ENCODE peak calls at places on chromosome X, in seven cellular contexts. One of them, this sample, is unnamed.
A peak's percentile ranks its signal among the peaks of the same experiment; 100 is the strongest.

GRCh38 chrX:47898024-47898423 is 61.3 kb downstream of the ZNF81 start:
- DNase-seq in brain microvascular endothelial cell: no peak
- DNase-seq in endothelial cell of umbilical vein: no peak
- DNase-seq in GM23338: peak; percentile 18
- DNase-seq in BJ: no peak
- DNase-seq in heart right ventricle: no peak
- DNase-seq in body of pancreas: no peak
- DNase-seq in this sample: no peak

GRCh38 chrX:11704725-11705495 is 39.2 kb upstream of the ARHGAP6 start:
- DNase-seq in brain microvascular endothelial cell: peak; percentile 57
- DNase-seq in endothelial cell of umbilical vein: no peak
- DNase-seq in GM23338: peak; percentile 1
- DNase-seq in BJ: no peak
- DNase-seq in heart right ventricle: no peak
- DNase-seq in body of pancreas: no peak
- DNase-seq in this sample: no peak

GRCh38 chrX:40864972-40865371 is 129.6 kb upstream of the MED14 start:
- DNase-seq in brain microvascular endothelial cell: peak; percentile 62
- DNase-seq in endothelial cell of umbilical vein: no peak
- DNase-seq in GM23338: no peak
- DNase-seq in BJ: peak; percentile 38
- DNase-seq in heart right ventricle: no peak
- DNase-seq in body of pancreas: no peak
- DNase-seq in this sample: no peak

GRCh38 chrX:150036181-150036580 is 97.9 kb upstream of the EOLA2 start:
- DNase-seq in brain microvascular endothelial cell: peak; percentile 65
- DNase-seq in endothelial cell of umbilical vein: peak; percentile 80
- DNase-seq in GM23338: no peak
- DNase-seq in BJ: no peak
- DNase-seq in heart right ventricle: no peak
- DNase-seq in body of pancreas: peak; percentile 14
- DNase-seq in this sample: peak; percentile 55

GRCh38 chrX:109848451-109849050 is 115.5 kb upstream of the ACSL4 start:
- DNase-seq in brain microvascular endothelial cell: no peak
- DNase-seq in endothelial cell of umbilical vein: peak; percentile 3
- DNase-seq in GM23338: peak; percentile 10
- DNase-seq in BJ: no peak
- DNase-seq in heart right ventricle: no peak
- DNase-seq in body of pancreas: no peak
- DNase-seq in this sample: no peak

GRCh38 chrX:53714580-53715335 is 28.2 kb upstream of the HUWE1 start:
- DNase-seq in brain microvascular endothelial cell: peak; percentile 16
- DNase-seq in endothelial cell of umbilical vein: peak; percentile 8
- DNase-seq in GM23338: peak; percentile 15
- DNase-seq in BJ: no peak
- DNase-seq in heart right ventricle: no peak
- DNase-seq in body of pancreas: peak; percentile 10
- DNase-seq in this sample: no peak

GRCh38 chrX:140712413-140713173 is 3.0 kb downstream of the LINC00632 start:
- DNase-seq in brain microvascular endothelial cell: peak; percentile 74
- DNase-seq in endothelial cell of umbilical vein: no peak
- DNase-seq in GM23338: peak; percentile 79
- DNase-seq in BJ: no peak
- DNase-seq in heart right ventricle: peak; percentile 58
- DNase-seq in body of pancreas: peak; percentile 38
- DNase-seq in this sample: peak; percentile 17

GRCh38 chrX:122245175-122245574 is 938.9 kb upstream of the GRIA3 start:
- DNase-seq in brain microvascular endothelial cell: no peak
- DNase-seq in endothelial cell of umbilical vein: no peak
- DNase-seq in GM23338: peak; percentile 36
- DNase-seq in BJ: no peak
- DNase-seq in heart right ventricle: no peak
- DNase-seq in body of pancreas: no peak
- DNase-seq in this sample: no peak

GRCh38 chrX:147602297-147602696 is 309.4 kb upstream of the FMR1 start:
- DNase-seq in brain microvascular endothelial cell: no peak
- DNase-seq in endothelial cell of umbilical vein: no peak
- DNase-seq in GM23338: peak; percentile 4
- DNase-seq in BJ: no peak
- DNase-seq in heart right ventricle: no peak
- DNase-seq in body of pancreas: no peak
- DNase-seq in this sample: no peak

GRCh38 chrX:87409113-87409841 is 108.3 kb upstream of the KLHL4 start:
- DNase-seq in brain microvascular endothelial cell: peak; percentile 78
- DNase-seq in endothelial cell of umbilical vein: peak; percentile 96
- DNase-seq in GM23338: no peak
- DNase-seq in BJ: no peak
- DNase-seq in heart right ventricle: peak; percentile 36
- DNase-seq in body of pancreas: peak; percentile 74
- DNase-seq in this sample: peak; percentile 18

GRCh38 chrX:69906447-69906846 is 143.3 kb downstream of the AWAT2 start:
- DNase-seq in brain microvascular endothelial cell: no peak
- DNase-seq in endothelial cell of umbilical vein: no peak
- DNase-seq in GM23338: no peak
- DNase-seq in BJ: no peak
- DNase-seq in heart right ventricle: no peak
- DNase-seq in body of pancreas: no peak
- DNase-seq in this sample: no peak

GRCh38 chrX:53280703-53281320 is 572 bp downstream of the IQSEC2 start:
- DNase-seq in brain microvascular endothelial cell: peak; percentile 47
- DNase-seq in endothelial cell of umbilical vein: peak; percentile 32
- DNase-seq in GM23338: no peak
- DNase-seq in BJ: no peak
- DNase-seq in heart right ventricle: peak; percentile 17
- DNase-seq in body of pancreas: no peak
- DNase-seq in this sample: peak; percentile 45

GRCh38 chrX:10011261-10011931 is 44.2 kb downstream of the CLDN34 start:
- DNase-seq in brain microvascular endothelial cell: peak; percentile 39
- DNase-seq in endothelial cell of umbilical vein: peak; percentile 27
- DNase-seq in GM23338: peak; percentile 50
- DNase-seq in BJ: no peak
- DNase-seq in heart right ventricle: no peak
- DNase-seq in body of pancreas: no peak
- DNase-seq in this sample: no peak

GRCh38 chrX:115178473-115178872 is 10.7 kb upstream of the RBMXL3 start:
- DNase-seq in brain microvascular endothelial cell: no peak
- DNase-seq in endothelial cell of umbilical vein: no peak
- DNase-seq in GM23338: peak; percentile 39
- DNase-seq in BJ: no peak
- DNase-seq in heart right ventricle: no peak
- DNase-seq in body of pancreas: no peak
- DNase-seq in this sample: no peak

GRCh38 chrX:19334945-19335626 is 8.6 kb upstream of the PDHA1 start:
- DNase-seq in brain microvascular endothelial cell: peak; percentile 9
- DNase-seq in endothelial cell of umbilical vein: peak; percentile 4
- DNase-seq in GM23338: peak; percentile 83
- DNase-seq in BJ: no peak
- DNase-seq in heart right ventricle: no peak
- DNase-seq in body of pancreas: peak; percentile 11
- DNase-seq in this sample: no peak

GRCh38 chrX:126658447-126658846 is 105.8 kb upstream of the DCAF12L1 start:
- DNase-seq in brain microvascular endothelial cell: peak; percentile 5
- DNase-seq in endothelial cell of umbilical vein: no peak
- DNase-seq in GM23338: no peak
- DNase-seq in BJ: no peak
- DNase-seq in heart right ventricle: no peak
- DNase-seq in body of pancreas: no peak
- DNase-seq in this sample: no peak

GRCh38 chrX:15973299-15973698 is 118.7 kb upstream of the AP1S2 start:
- DNase-seq in brain microvascular endothelial cell: peak; percentile 27
- DNase-seq in endothelial cell of umbilical vein: peak; percentile 36
- DNase-seq in GM23338: peak; percentile 48
- DNase-seq in BJ: no peak
- DNase-seq in heart right ventricle: peak; percentile 29
- DNase-seq in body of pancreas: peak; percentile 10
- DNase-seq in this sample: peak; percentile 20

GRCh38 chrX:131677655-131678628 is 134.1 kb downstream of the OR13H1 start:
- DNase-seq in brain microvascular endothelial cell: peak; percentile 16
- DNase-seq in endothelial cell of umbilical vein: peak; percentile 1
- DNase-seq in GM23338: peak; percentile 75
- DNase-seq in BJ: no peak
- DNase-seq in heart right ventricle: no peak
- DNase-seq in body of pancreas: peak; percentile 34
- DNase-seq in this sample: peak; percentile 28

GRCh38 chrX:3518870-3519269 is 172.4 kb upstream of the MXRA5 start:
- DNase-seq in brain microvascular endothelial cell: peak; percentile 92
- DNase-seq in endothelial cell of umbilical vein: no peak
- DNase-seq in GM23338: no peak
- DNase-seq in BJ: peak; percentile 80
- DNase-seq in heart right ventricle: peak; percentile 35
- DNase-seq in body of pancreas: no peak
- DNase-seq in this sample: peak; percentile 20

GRCh38 chrX:2486476-2487133 is 14.2 kb downstream of the DHRSX start:
- DNase-seq in brain microvascular endothelial cell: no peak
- DNase-seq in endothelial cell of umbilical vein: no peak
- DNase-seq in GM23338: no peak
- DNase-seq in BJ: no peak
- DNase-seq in heart right ventricle: no peak
- DNase-seq in body of pancreas: no peak
- DNase-seq in this sample: no peak

GRCh38 chrX:107766470-107767140 is 9.0 kb downstream of the TSC22D3 start:
- DNase-seq in brain microvascular endothelial cell: no peak
- DNase-seq in endothelial cell of umbilical vein: no peak
- DNase-seq in GM23338: no peak
- DNase-seq in BJ: no peak
- DNase-seq in heart right ventricle: no peak
- DNase-seq in body of pancreas: no peak
- DNase-seq in this sample: no peak

DNA sequence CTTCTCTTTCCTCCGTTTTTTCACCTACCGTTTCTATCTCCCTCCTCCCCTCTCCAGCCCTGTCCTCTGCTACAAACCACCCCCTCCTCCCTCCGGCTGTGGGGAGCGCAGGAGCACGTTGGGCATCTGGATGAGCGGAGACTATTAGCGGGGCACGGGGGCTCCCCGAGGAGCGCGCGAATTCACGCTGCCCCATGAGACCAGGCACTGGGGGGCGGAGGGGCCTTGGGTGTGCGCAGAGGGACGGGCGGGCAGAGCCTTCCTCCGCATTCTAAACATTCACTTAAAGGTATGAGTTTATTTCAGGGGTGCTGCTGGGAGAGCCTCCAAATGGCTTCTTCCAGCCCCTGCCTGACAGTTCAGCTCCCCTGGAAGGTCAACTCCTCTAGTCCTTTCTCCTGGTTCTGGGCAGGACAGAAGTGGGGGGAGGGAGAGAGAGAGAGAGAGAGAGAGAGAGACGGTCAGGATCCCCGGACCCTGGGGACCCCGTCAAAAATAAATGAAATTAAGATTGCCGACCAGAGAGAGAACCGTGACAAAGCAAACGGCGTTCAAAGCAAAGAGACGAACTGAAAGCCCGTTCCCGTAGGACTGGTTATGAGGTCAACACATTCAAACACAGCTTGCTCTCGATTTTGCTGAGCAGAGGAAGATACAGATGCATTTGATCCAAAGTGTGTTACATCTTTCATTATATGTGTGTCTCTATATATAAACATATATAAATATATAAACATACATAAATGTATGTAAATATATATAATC is 5.0 kb downstream of the SHOX start:
- DNase-seq in brain microvascular endothelial cell: no peak
- DNase-seq in endothelial cell of umbilical vein: no peak
- DNase-seq in GM23338: peak; percentile 82
- DNase-seq in BJ: no peak
- DNase-seq in heart right ventricle: no peak
- DNase-seq in body of pancreas: no peak
- DNase-seq in this sample: no peak
- H3K4me3 ChIP-seq in brain microvascular endothelial cell: no peak overlapping the region
- H3K4me3 ChIP-seq in endothelial cell of umbilical vein: no peak overlapping the region
- H3K4me3 ChIP-seq in GM23338: peak overlapping the region; percentile 55
- H3K4me3 ChIP-seq in BJ: peak overlapping the region; percentile 94
- H3K4me3 ChIP-seq in heart right ventricle: no peak overlapping the region
- H3K4me3 ChIP-seq in body of pancreas: no peak overlapping the region
- H3K4me3 ChIP-seq in this sample: no peak overlapping the region

GRCh38 chrX:154470914-154471568 is 8.0 kb downstream of the LAGE3 start:
- DNase-seq in brain microvascular endothelial cell: no peak
- DNase-seq in endothelial cell of umbilical vein: no peak
- DNase-seq in GM23338: no peak
- DNase-seq in BJ: no peak
- DNase-seq in heart right ventricle: no peak
- DNase-seq in body of pancreas: no peak
- DNase-seq in this sample: no peak
- H3K36me3 ChIP-seq in brain microvascular endothelial cell: peaks cover 10% of the 10 kb centered on the region
- H3K36me3 ChIP-seq in endothelial cell of umbilical vein: no peaks in the 10 kb centered on the region
- H3K36me3 ChIP-seq in GM23338: no peaks in the 10 kb centered on the region
- H3K36me3 ChIP-seq in BJ: peaks cover 31% of the 10 kb centered on the region
- H3K36me3 ChIP-seq in heart right ventricle: no peaks in the 10 kb centered on the region
- H3K36me3 ChIP-seq in body of pancreas: peaks cover 2% of the 10 kb centered on the region
- H3K36me3 ChIP-seq in this sample: no peaks in the 10 kb centered on the region

GRCh38 chrX:102654696-102655095 is 3.4 kb downstream of the GPRASP1 start:
- DNase-seq in brain microvascular endothelial cell: no peak
- DNase-seq in endothelial cell of umbilical vein: no peak
- DNase-seq in GM23338: no peak
- DNase-seq in BJ: no peak
- DNase-seq in heart right ventricle: no peak
- DNase-seq in body of pancreas: no peak
- DNase-seq in this sample: no peak

GRCh38 chrX:102658551-102658950 is 7.3 kb downstream of the GPRASP1 start:
- DNase-seq in brain microvascular endothelial cell: no peak
- DNase-seq in endothelial cell of umbilical vein: no peak
- DNase-seq in GM23338: no peak
- DNase-seq in BJ: no peak
- DNase-seq in heart right ventricle: no peak
- DNase-seq in body of pancreas: no peak
- DNase-seq in this sample: no peak

GRCh38 chrX:102659790-102660757 is 8.8 kb downstream of the GPRASP1 start:
- DNase-seq in brain microvascular endothelial cell: peak; percentile 70
- DNase-seq in endothelial cell of umbilical vein: peak; percentile 74
- DNase-seq in GM23338: peak; percentile 75
- DNase-seq in BJ: peak; percentile 14
- DNase-seq in heart right ventricle: peak; percentile 86
- DNase-seq in body of pancreas: peak; percentile 87
- DNase-seq in this sample: peak; percentile 91
- H3K4me3 ChIP-seq in brain microvascular endothelial cell: peak overlapping the region; percentile 56
- H3K4me3 ChIP-seq in endothelial cell of umbilical vein: peak overlapping the region; percentile 54
- H3K4me3 ChIP-seq in GM23338: peak overlapping the region; percentile 54
- H3K4me3 ChIP-seq in BJ: peak overlapping the region; percentile 49
- H3K4me3 ChIP-seq in heart right ventricle: peak overlapping the region; percentile 45
- H3K4me3 ChIP-seq in body of pancreas: peak overlapping the region; percentile 7
- H3K4me3 ChIP-seq in this sample: peak overlapping the region; percentile 25

GRCh38 chrX:154013614-154014360 is 5.9 kb downstream of the IRAK1 start:
- DNase-seq in brain microvascular endothelial cell: no peak
- DNase-seq in endothelial cell of umbilical vein: peak; percentile 34
- DNase-seq in GM23338: peak; percentile 64
- DNase-seq in BJ: no peak
- DNase-seq in heart right ventricle: no peak
- DNase-seq in body of pancreas: no peak
- DNase-seq in this sample: no peak

GRCh38 chrX:154014429-154015380 is 5.0 kb downstream of the IRAK1 start:
- DNase-seq in brain microvascular endothelial cell: no peak
- DNase-seq in endothelial cell of umbilical vein: no peak
- DNase-seq in GM23338: no peak
- DNase-seq in BJ: no peak
- DNase-seq in heart right ventricle: no peak
- DNase-seq in body of pancreas: no peak
- DNase-seq in this sample: no peak

GRCh38 chrX:154016366-154017076 is 3.2 kb downstream of the IRAK1 start:
- DNase-seq in brain microvascular endothelial cell: no peak
- DNase-seq in endothelial cell of umbilical vein: no peak
- DNase-seq in GM23338: no peak
- DNase-seq in BJ: no peak
- DNase-seq in heart right ventricle: no peak
- DNase-seq in body of pancreas: no peak
- DNase-seq in this sample: no peak

GRCh38 chrX:154017766-154018517 is 1.8 kb downstream of the IRAK1 start:
- DNase-seq in brain microvascular endothelial cell: no peak
- DNase-seq in endothelial cell of umbilical vein: no peak
- DNase-seq in GM23338: no peak
- DNase-seq in BJ: no peak
- DNase-seq in heart right ventricle: no peak
- DNase-seq in body of pancreas: no peak
- DNase-seq in this sample: no peak

GRCh38 chrX:154015581-154016264 is 4.0 kb downstream of the IRAK1 start:
- DNase-seq in brain microvascular endothelial cell: no peak
- DNase-seq in endothelial cell of umbilical vein: no peak
- DNase-seq in GM23338: no peak
- DNase-seq in BJ: no peak
- DNase-seq in heart right ventricle: no peak
- DNase-seq in body of pancreas: no peak
- DNase-seq in this sample: no peak
- H3K36me3 ChIP-seq in brain microvascular endothelial cell: peaks cover 7% of the 10 kb centered on the region
- H3K36me3 ChIP-seq in endothelial cell of umbilical vein: no peaks in the 10 kb centered on the region
- H3K36me3 ChIP-seq in GM23338: no peaks in the 10 kb centered on the region
- H3K36me3 ChIP-seq in BJ: peaks cover 11% of the 10 kb centered on the region
- H3K36me3 ChIP-seq in heart right ventricle: no peaks in the 10 kb centered on the region
- H3K36me3 ChIP-seq in body of pancreas: no peaks in the 10 kb centered on the region
- H3K36me3 ChIP-seq in this sample: no peaks in the 10 kb centered on the region